ENCODE peak calls at places on chromosomes 12 and 14, in seven cellular contexts. K is stomach, A is osteocyte, B is left ventricle myocardium inferior, Y is AG10803, L is HCT116, P is keratinocyte. G is an unnamed sample.

GRCh38 chr14:37571391-37571790 is 23.7 kb downstream of the FOXA1 start:
- DNase-seq in P (no peak), K (no peak), A (no peak), Y (no peak), B (no peak), L (no peak), G (no peak)

GRCh38 chr12:30691122-30691879 is 4.4 kb downstream of the IPO8 start:
- DNase-seq in B (no peak), P (no peak), Y (peak; percentile 75), A (no peak), K (no peak), L (no peak), G (peak; percentile 34)

GRCh38 chr12:115752913-115753726 is 524.4 kb downstream of the MED13L start:
- DNase-seq in Y (peak; percentile 78), B (no peak), K (peak; percentile 33), A (no peak), P (no peak), L (peak; percentile 42), G (peak; percentile 44)

GRCh38 chr14:97057238-97057637 is 260.1 kb downstream of the VRK1 start:
- DNase-seq in K (no peak), P (no peak), A (no peak), B (no peak), L (no peak), Y (no peak), G (no peak)

GRCh38 chr14:23009483-23009938 is 432 bp downstream of the C14orf93 start:
- DNase-seq in B (no peak), P (no peak), L (no peak), A (no peak), Y (no peak), K (no peak), G (no peak)

GRCh38 chr12:49552014-49552413 is 13.2 kb downstream of the KCNH3 start:
- DNase-seq in B (peak; percentile 56), P (no peak), L (no peak), K (no peak), Y (peak; percentile 58), A (no peak), G (no peak)

GRCh38 chr12:117069926-117070900 is 29.0 kb downstream of the TESC start:
- DNase-seq in Y (no peak), K (peak; percentile 54), P (no peak), L (no peak), A (no peak), B (no peak), G (no peak)

GRCh38 chr12:62123721-62124203 is 136.4 kb upstream of the USP15 start:
- DNase-seq in A (no peak), K (peak; percentile 31), B (no peak), L (peak; percentile 49), Y (peak; percentile 53), P (no peak), G (peak; percentile 19)

GRCh38 chr12:10718279-10718821 is 4.8 kb downstream of the YBX3 start:
- DNase-seq in B (no peak), K (no peak), L (no peak), Y (peak; percentile 72), P (no peak), A (no peak), G (peak; percentile 29)

GRCh38 chr12:107109726-107110518 is 16.6 kb upstream of the CRY1 start:
- DNase-seq in P (no peak), K (no peak), L (no peak), B (no peak), A (no peak), Y (no peak), G (no peak)

GRCh38 chr12:6288235-6288634 is 22.2 kb upstream of the PLEKHG6 start:
- DNase-seq in B (no peak), A (no peak), P (peak; percentile 81), K (no peak), Y (no peak), L (no peak), G (no peak)

GRCh38 chr14:75226755-75227544 is 50.5 kb upstream of the TMED10 start:
- DNase-seq in K (peak; percentile 45), P (no peak), Y (no peak), A (no peak), L (no peak), B (no peak), G (no peak)

GRCh38 chr12:120847392-120848157 is 56.6 kb downstream of the SPPL3 start:
- DNase-seq in L (peak; percentile 23), A (no peak), B (no peak), K (no peak), P (no peak), Y (no peak), G (no peak)

GRCh38 chr12:129681151-129681550 is 222.7 kb downstream of the TMEM132D start:
- DNase-seq in B (no peak), K (no peak), L (no peak), A (no peak), Y (no peak), P (no peak), G (no peak)

GRCh38 chr12:51441583-51441982 is 17.0 kb downstream of the SLC4A8 start:
- DNase-seq in L (no peak), P (no peak), B (no peak), A (no peak), Y (peak; percentile 67), K (no peak), G (peak; percentile 32)

GRCh38 chr12:14892726-14893442 is 7.2 kb upstream of the MGP start:
- DNase-seq in B (no peak), Y (no peak), A (no peak), L (no peak), P (no peak), K (no peak), G (no peak)

DNA sequence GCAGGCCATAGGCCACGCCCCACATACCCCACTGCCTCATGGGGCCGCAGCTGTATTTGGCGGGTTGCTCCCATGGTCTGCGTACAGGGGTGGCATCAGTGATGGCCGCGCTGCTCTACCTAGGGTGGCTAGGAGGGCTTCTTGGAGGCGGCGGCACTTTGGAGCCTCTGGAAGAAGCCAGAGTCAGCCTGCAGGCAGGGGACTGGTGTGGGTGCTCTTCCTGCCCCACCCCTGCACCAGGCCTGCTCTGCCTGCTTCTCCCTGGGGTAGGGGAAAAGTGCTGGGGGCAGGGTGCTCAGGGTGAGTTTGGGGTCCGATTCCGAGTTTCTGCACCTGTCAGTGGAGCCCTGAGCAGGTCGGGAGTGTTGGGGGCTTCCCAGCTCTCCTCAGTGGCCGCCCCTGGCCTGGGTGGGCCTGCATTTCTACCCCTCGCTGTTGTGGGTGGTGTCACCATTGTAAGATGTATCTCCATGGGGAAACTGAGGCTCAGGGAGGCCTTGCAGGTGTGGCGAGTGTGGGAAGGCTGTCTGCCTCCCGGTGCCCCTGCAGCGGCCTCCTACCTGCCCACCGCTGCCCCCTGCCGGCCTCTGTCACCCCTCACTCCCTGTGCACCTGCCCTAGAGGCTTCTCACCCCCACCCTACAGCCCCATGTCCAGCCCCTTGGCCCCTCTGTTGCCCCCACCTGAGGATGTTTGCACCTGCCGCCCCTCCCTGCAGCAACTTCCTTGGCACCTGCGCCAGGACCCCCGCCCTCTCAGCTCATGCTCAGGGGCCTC is 5.5 kb downstream of the CEP170B start:
- DNase-seq in B (peak; percentile 16), K (peak; percentile 44), L (no peak), A (no peak), P (no peak), Y (no peak), G (no peak)
- TF ChIP-seq CTCF in B (peak; percentile 36), K (no peak), L (peak; percentile 39), A (peak; percentile 46), P (no peak), Y (peak; percentile 16), G (peak; percentile 35)

GRCh38 chr12:28024231-28024995 is 51.9 kb upstream of the PTHLH start:
- DNase-seq in P (no peak), B (no peak), K (no peak), L (no peak), A (no peak), Y (peak; percentile 87), G (peak; percentile 51)

GRCh38 chr12:28027947-28028724 is 55.6 kb upstream of the PTHLH start:
- DNase-seq in K (no peak), P (no peak), L (no peak), B (no peak), A (no peak), Y (no peak), G (no peak)

GRCh38 chr12:28025821-28026505 is 53.4 kb upstream of the PTHLH start:
- DNase-seq in L (no peak), P (no peak), Y (no peak), A (no peak), K (no peak), B (no peak), G (no peak)

GRCh38 chr12:28027328-28027727 is 54.8 kb upstream of the PTHLH start:
- DNase-seq in L (no peak), Y (no peak), P (no peak), K (no peak), A (no peak), B (no peak), G (no peak)

DNA sequence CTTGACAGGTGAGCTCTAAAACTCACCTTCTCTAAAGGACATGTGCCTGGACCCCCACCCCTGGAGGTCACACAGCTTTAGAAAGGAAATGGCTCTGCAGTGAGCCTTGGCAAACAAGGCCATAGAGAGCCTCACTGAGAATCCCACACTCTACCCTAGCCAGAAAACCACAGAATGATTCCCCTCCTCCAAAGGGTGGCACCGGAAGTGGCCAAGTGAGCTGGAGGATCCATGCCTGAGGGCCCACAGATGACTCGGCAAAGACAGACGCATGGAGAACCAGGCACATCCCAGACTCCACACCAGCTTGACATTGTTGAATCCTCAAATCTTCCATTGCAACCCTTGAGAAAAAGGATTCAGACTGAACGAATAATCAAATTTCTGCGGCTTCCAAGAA is 54.2 kb upstream of the PTHLH start:
- DNase-seq in Y (peak; percentile 37), L (no peak), B (no peak), A (no peak), P (peak; percentile 56), K (no peak), G (no peak)
- TF ChIP-seq CTCF in Y (no peak), L (no peak), B (no peak), A (no peak), P (no peak), K (no peak), G (no peak)

DNA sequence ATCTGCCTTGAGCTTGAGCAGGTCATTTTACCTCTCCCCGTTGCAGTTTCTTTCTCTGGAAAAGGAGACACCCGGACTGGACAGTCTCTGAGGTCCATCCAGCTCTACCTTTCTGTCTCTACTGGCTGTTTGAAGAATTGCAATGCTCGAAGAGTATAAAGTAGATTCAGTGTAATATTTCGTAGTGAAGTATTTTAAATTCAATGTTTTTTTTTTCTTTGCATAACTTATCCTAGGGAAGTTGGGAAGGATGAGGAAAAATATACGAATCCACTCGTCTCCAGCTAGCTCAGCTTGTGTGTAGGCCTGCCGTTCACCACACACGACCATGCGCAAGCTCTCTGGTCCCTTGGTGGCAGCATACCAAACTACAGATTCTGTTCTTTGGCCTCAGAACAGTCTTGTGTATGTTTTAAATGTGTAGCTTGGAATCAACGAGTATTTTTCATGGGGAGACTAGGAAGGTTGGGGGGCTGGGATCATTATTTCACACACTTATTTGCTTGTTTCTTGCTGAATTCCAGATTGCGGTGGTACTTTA is 307.9 kb downstream of the CACNA1C start:
- DNase-seq in B (no peak), K (no peak), P (no peak), L (no peak), Y (no peak), A (no peak), G (no peak)
- TF ChIP-seq CTCF in B (peak; percentile 51), K (no peak), P (no peak), L (peak; percentile 53), Y (peak; percentile 26), A (peak; percentile 37), G (peak; percentile 47)

DNA sequence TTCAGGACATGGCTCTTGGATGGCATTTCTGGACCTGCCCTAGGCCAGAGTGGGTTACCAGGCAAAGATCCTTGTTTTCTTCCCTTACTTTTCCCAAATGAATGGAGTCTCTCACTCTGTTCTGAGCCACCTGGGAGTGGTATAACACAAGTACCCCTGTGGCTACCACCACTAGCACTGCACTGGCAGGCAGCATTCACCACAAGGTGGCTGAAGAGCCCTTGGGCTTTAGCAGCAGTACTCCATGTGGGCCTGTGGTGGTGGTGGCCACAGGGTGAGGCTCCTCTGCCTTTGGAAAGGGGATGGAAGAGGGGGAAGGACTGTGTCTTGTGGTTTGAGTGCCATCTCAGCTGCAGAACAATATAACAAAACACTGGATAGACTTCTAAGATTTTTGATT is 38.0 kb upstream of the LMNTD1 start:
- DNase-seq in Y (no peak), B (no peak), K (no peak), P (no peak), L (no peak), A (no peak), G (no peak)
- TF ChIP-seq CTCF in Y (no peak), B (no peak), K (no peak), P (peak; percentile 57), L (peak; percentile 32), A (peak; percentile 22), G (peak; percentile 7)

G was measured in astrocyte of the cerebellum.